ENCODE peak calls at places on chromosome 16, in five cellular contexts. Q, V, M, R and X are unnamed samples.

GRCh38 chr16:8720080-8720966 is 45.9 kb downstream of the ABAT start:
- DNase-seq in V (peak), Q (peak), M (peak), R (no peak), X (no peak)

GRCh38 chr16:84423416-84423837 is 55.1 kb downstream of the ATP2C2 start:
- DNase-seq in Q (no peak), R (peak), M (no peak), V (no peak), X (peak)

GRCh38 chr16:10922328-10923145 is 19.7 kb downstream of the DEXI start:
- DNase-seq in Q (peak), M (no peak), V (no peak), R (no peak), X (peak)

GRCh38 chr16:67822511-67822910 is 15.8 kb downstream of the TSNAXIP1 start:
- DNase-seq in R (no peak), Q (no peak), M (no peak), V (no peak), X (no peak)

GRCh38 chr16:65725156-65725845 is 603.4 kb upstream of the CDH11 start:
- DNase-seq in Q (peak), M (no peak), V (no peak), R (no peak), X (peak)

GRCh38 chr16:73228649-73229048 is 180.7 kb upstream of the ZFHX3 start:
- DNase-seq in V (no peak), Q (no peak), M (no peak), R (no peak), X (peak)

GRCh38 chr16:85453-85782 is 7.4 kb downstream of the MPG start:
- DNase-seq in V (no peak), Q (no peak), R (no peak), M (no peak), X (no peak)

GRCh38 chr16:86355114-86355513 is 155.2 kb upstream of the FOXF1 start:
- DNase-seq in M (no peak), Q (no peak), V (no peak), R (peak), X (peak)

GRCh38 chr16:83863682-83864081 is 35.2 kb upstream of the MLYCD start:
- DNase-seq in M (no peak), R (no peak), Q (no peak), V (no peak), X (no peak)

GRCh38 chr16:3023669-3024478 is at the start of the genes HCFC1R1 and THOC6:
- DNase-seq in Q (peak), M (peak), V (peak), R (peak), X (peak)

GRCh38 chr16:55488306-55488705 is 9.3 kb downstream of the MMP2 start:
- DNase-seq in R (no peak), M (no peak), Q (no peak), V (no peak), X (no peak)

GRCh38 chr16:14199624-14200023 is 128.5 kb downstream of the MRTFB start:
- DNase-seq in V (no peak), Q (no peak), M (no peak), R (no peak), X (peak)

GRCh38 chr16:19871721-19872120 is 12.9 kb downstream of the GPRC5B start:
- DNase-seq in M (no peak), R (no peak), Q (no peak), V (no peak), X (no peak)

GRCh38 chr16:56270828-56271227 is 79.5 kb downstream of the GNAO1 start:
- DNase-seq in Q (no peak), M (no peak), R (no peak), V (no peak), X (no peak)

GRCh38 chr16:24174977-24175376 is 81.2 kb upstream of the CACNG3 start:
- DNase-seq in R (no peak), M (no peak), V (no peak), Q (no peak), X (no peak)

GRCh38 chr16:66986559-66986958 is 1.8 kb upstream of the CES4A start:
- DNase-seq in V (no peak), R (no peak), M (no peak), Q (no peak), X (no peak)

GRCh38 chr16:62135903-62136302 is 99.7 kb upstream of the CDH8 start:
- DNase-seq in V (no peak), Q (no peak), M (no peak), R (no peak), X (peak)

GRCh38 chr16:54281535-54282201 is 4.9 kb downstream of the IRX3 start:
- DNase-seq in M (no peak), V (no peak), R (no peak), Q (no peak), X (no peak)

GRCh38 chr16:73172621-73173312 is 124.8 kb upstream of the ZFHX3 start:
- DNase-seq in Q (peak), V (peak), R (peak), M (peak), X (peak)

GRCh38 chr16:49499018-49499785 is 125.6 kb downstream of the C16orf78 start:
- DNase-seq in Q (no peak), V (no peak), M (no peak), R (no peak), X (no peak)

GRCh38 chr16:50386819-50387218 is 18.0 kb upstream of the BRD7 start:
- DNase-seq in Q (no peak), R (no peak), M (no peak), V (no peak), X (no peak)

GRCh38 chr16:58046936-58047335 is 21.4 kb downstream of the MMP15 start:
- DNase-seq in V (no peak), Q (no peak), M (no peak), R (no peak), X (no peak)

GRCh38 chr16:56259425-56259779 is 68.1 kb downstream of the GNAO1 start:
- DNase-seq in V (no peak), R (no peak), Q (no peak), M (no peak), X (no peak)

GRCh38 chr16:74660383-74660782 is 6.3 kb downstream of the RFWD3 start:
- DNase-seq in V (no peak), M (no peak), R (no peak), Q (no peak), X (no peak)

GRCh38 chr16:82263456-82264159 is 93.6 kb upstream of the MPHOSPH6 start:
- DNase-seq in M (peak), V (peak), Q (peak), R (peak), X (peak)

GRCh38 chr16:66457888-66458287 is 30.8 kb downstream of the BEAN1 start:
- DNase-seq in V (no peak), Q (no peak), M (no peak), R (no peak), X (peak)

GRCh38 chr16:28010671-28011070 is 52.8 kb downstream of the GSG1L start:
- DNase-seq in Q (no peak), R (no peak), M (no peak), V (no peak), X (no peak)

GRCh38 chr16:71880176-71880575 is 3.8 kb downstream of the ZNF821 start:
- DNase-seq in R (no peak), V (no peak), Q (no peak), M (no peak), X (no peak)